ENCODE peak calls at places on chromosomes 12 and 14, in six cellular contexts. One of them, this sample, is unnamed.

GRCh38 chr14:20681348-20682126 is 2.8 kb upstream of the RNASE4 start:
- DNase-seq in stomach: peak
- DNase-seq in pancreas: peak
- DNase-seq in upper lobe of left lung: peak
- DNase-seq in cardiac muscle cell: peak
- DNase-seq in bronchial epithelial cell: peak
- DNase-seq in this sample: peak

GRCh38 chr14:105343194-105343593 is 28.6 kb downstream of the PACS2 start:
- DNase-seq in stomach: no peak
- DNase-seq in pancreas: no peak
- DNase-seq in upper lobe of left lung: no peak
- DNase-seq in cardiac muscle cell: peak
- DNase-seq in bronchial epithelial cell: no peak
- DNase-seq in this sample: no peak

GRCh38 chr12:11162494-11162893 is 8.5 kb upstream of the SMIM10L1 start:
- DNase-seq in stomach: no peak
- DNase-seq in pancreas: no peak
- DNase-seq in upper lobe of left lung: no peak
- DNase-seq in cardiac muscle cell: no peak
- DNase-seq in bronchial epithelial cell: peak
- DNase-seq in this sample: no peak

GRCh38 chr14:63257299-63257698 is 53.1 kb downstream of the RHOJ start:
- DNase-seq in stomach: no peak
- DNase-seq in pancreas: no peak
- DNase-seq in upper lobe of left lung: no peak
- DNase-seq in cardiac muscle cell: no peak
- DNase-seq in bronchial epithelial cell: no peak
- DNase-seq in this sample: no peak

GRCh38 chr12:127903146-127903545 is 363.8 kb upstream of the TMEM132C start:
- DNase-seq in stomach: no peak
- DNase-seq in pancreas: no peak
- DNase-seq in upper lobe of left lung: no peak
- DNase-seq in cardiac muscle cell: no peak
- DNase-seq in bronchial epithelial cell: no peak
- DNase-seq in this sample: no peak

GRCh38 chr12:69062838-69063237 is 129.9 kb upstream of the CPM start:
- DNase-seq in stomach: no peak
- DNase-seq in pancreas: no peak
- DNase-seq in upper lobe of left lung: no peak
- DNase-seq in cardiac muscle cell: no peak
- DNase-seq in bronchial epithelial cell: no peak
- DNase-seq in this sample: no peak

GRCh38 chr12:111368291-111368683 is 608 bp downstream of the PHETA1 start:
- DNase-seq in stomach: peak
- DNase-seq in pancreas: peak
- DNase-seq in upper lobe of left lung: peak
- DNase-seq in cardiac muscle cell: no peak
- DNase-seq in bronchial epithelial cell: no peak
- DNase-seq in this sample: no peak

GRCh38 chr12:154058-154457 is 59.9 kb downstream of the SLC6A12 start:
- DNase-seq in stomach: no peak
- DNase-seq in pancreas: no peak
- DNase-seq in upper lobe of left lung: no peak
- DNase-seq in cardiac muscle cell: no peak
- DNase-seq in bronchial epithelial cell: no peak
- DNase-seq in this sample: no peak

GRCh38 chr12:91817512-91817911 is 328.1 kb downstream of the BTG1 start:
- DNase-seq in stomach: peak
- DNase-seq in pancreas: peak
- DNase-seq in upper lobe of left lung: no peak
- DNase-seq in cardiac muscle cell: no peak
- DNase-seq in bronchial epithelial cell: peak
- DNase-seq in this sample: no peak

GRCh38 chr14:54818201-54819133 is 84.2 kb downstream of the GCH1 start:
- DNase-seq in stomach: no peak
- DNase-seq in pancreas: peak
- DNase-seq in upper lobe of left lung: no peak
- DNase-seq in cardiac muscle cell: peak
- DNase-seq in bronchial epithelial cell: peak
- DNase-seq in this sample: no peak

GRCh38 chr12:94595152-94595551 is 55.2 kb downstream of the TMCC3 start:
- DNase-seq in stomach: no peak
- DNase-seq in pancreas: no peak
- DNase-seq in upper lobe of left lung: no peak
- DNase-seq in cardiac muscle cell: no peak
- DNase-seq in bronchial epithelial cell: no peak
- DNase-seq in this sample: no peak

GRCh38 chr12:10968765-10969456 is 17.8 kb downstream of the TAS2R50 start:
- DNase-seq in stomach: peak
- DNase-seq in pancreas: peak
- DNase-seq in upper lobe of left lung: peak
- DNase-seq in cardiac muscle cell: peak
- DNase-seq in bronchial epithelial cell: peak
- DNase-seq in this sample: peak

GRCh38 chr12:91663331-91663998 is 480.8 kb upstream of the DCN start:
- DNase-seq in stomach: no peak
- DNase-seq in pancreas: no peak
- DNase-seq in upper lobe of left lung: no peak
- DNase-seq in cardiac muscle cell: no peak
- DNase-seq in bronchial epithelial cell: no peak
- DNase-seq in this sample: no peak

GRCh38 chr12:94134226-94134795 is 14.1 kb upstream of the PLXNC1 start:
- DNase-seq in stomach: no peak
- DNase-seq in pancreas: no peak
- DNase-seq in upper lobe of left lung: no peak
- DNase-seq in cardiac muscle cell: peak
- DNase-seq in bronchial epithelial cell: peak
- DNase-seq in this sample: no peak

GRCh38 chr12:111298583-111299436 is 70.1 kb downstream of the PHETA1 start:
- DNase-seq in stomach: peak
- DNase-seq in pancreas: peak
- DNase-seq in upper lobe of left lung: no peak
- DNase-seq in cardiac muscle cell: peak
- DNase-seq in bronchial epithelial cell: peak
- DNase-seq in this sample: no peak

GRCh38 chr12:75859868-75860267 is 171.7 kb downstream of the PHLDA1 start:
- DNase-seq in stomach: no peak
- DNase-seq in pancreas: no peak
- DNase-seq in upper lobe of left lung: no peak
- DNase-seq in cardiac muscle cell: no peak
- DNase-seq in bronchial epithelial cell: peak
- DNase-seq in this sample: no peak

GRCh38 chr12:47178014-47178413 is 98.3 kb upstream of the AMIGO2 start:
- DNase-seq in stomach: no peak
- DNase-seq in pancreas: no peak
- DNase-seq in upper lobe of left lung: no peak
- DNase-seq in cardiac muscle cell: no peak
- DNase-seq in bronchial epithelial cell: no peak
- DNase-seq in this sample: no peak

GRCh38 chr12:49507139-49507538 is 31.7 kb upstream of the KCNH3 start:
- DNase-seq in stomach: no peak
- DNase-seq in pancreas: no peak
- DNase-seq in upper lobe of left lung: no peak
- DNase-seq in cardiac muscle cell: peak
- DNase-seq in bronchial epithelial cell: peak
- DNase-seq in this sample: no peak

GRCh38 chr12:2396448-2396871 is 343.7 kb downstream of the CACNA1C start:
- DNase-seq in stomach: no peak
- DNase-seq in pancreas: no peak
- DNase-seq in upper lobe of left lung: no peak
- DNase-seq in cardiac muscle cell: peak
- DNase-seq in bronchial epithelial cell: no peak
- DNase-seq in this sample: peak